ENCODE peak calls at places on chromosomes 12 and 14, in seven cellular contexts. One of them, this sample, is unnamed.

GRCh38 chr12:55816876-55817351 is 610 bp downstream of the SARNP start:
- DNase-seq in uterus: no peak
- DNase-seq in right atrium auricular region: no peak
- DNase-seq in left lung: no peak
- DNase-seq in cardiac muscle cell: peak; percentile 25
- DNase-seq in left ventricle myocardium inferior: no peak
- DNase-seq in heart left ventricle: no peak
- DNase-seq in this sample: peak; percentile 29

GRCh38 chr14:99412122-99413061 is 68.3 kb downstream of the SETD3 start:
- DNase-seq in uterus: no peak
- DNase-seq in right atrium auricular region: no peak
- DNase-seq in left lung: no peak
- DNase-seq in cardiac muscle cell: peak; percentile 18
- DNase-seq in left ventricle myocardium inferior: no peak
- DNase-seq in heart left ventricle: no peak
- DNase-seq in this sample: no peak

GRCh38 chr12:27620121-27620520 is 76.1 kb upstream of the REP15 start:
- DNase-seq in uterus: no peak
- DNase-seq in right atrium auricular region: no peak
- DNase-seq in left lung: no peak
- DNase-seq in cardiac muscle cell: no peak
- DNase-seq in left ventricle myocardium inferior: no peak
- DNase-seq in heart left ventricle: no peak
- DNase-seq in this sample: no peak

GRCh38 chr12:93762912-93763311 is 85.7 kb downstream of the CRADD start:
- DNase-seq in uterus: no peak
- DNase-seq in right atrium auricular region: no peak
- DNase-seq in left lung: no peak
- DNase-seq in cardiac muscle cell: peak; percentile 71
- DNase-seq in left ventricle myocardium inferior: no peak
- DNase-seq in heart left ventricle: no peak
- DNase-seq in this sample: no peak

GRCh38 chr14:32298346-32298745 is 30.8 kb upstream of the AKAP6 start:
- DNase-seq in uterus: no peak
- DNase-seq in right atrium auricular region: no peak
- DNase-seq in left lung: no peak
- DNase-seq in cardiac muscle cell: no peak
- DNase-seq in left ventricle myocardium inferior: no peak
- DNase-seq in heart left ventricle: no peak
- DNase-seq in this sample: no peak

GRCh38 chr14:23364604-23365352 is at the start of gene EFS:
- DNase-seq in uterus: peak; percentile 49
- DNase-seq in right atrium auricular region: no peak
- DNase-seq in left lung: peak; percentile 80
- DNase-seq in cardiac muscle cell: no peak
- DNase-seq in left ventricle myocardium inferior: peak; percentile 69
- DNase-seq in heart left ventricle: peak; percentile 59
- DNase-seq in this sample: peak; percentile 14

GRCh38 chr14:30990766-30991165 is 34.7 kb upstream of the AP4S1 start:
- DNase-seq in uterus: no peak
- DNase-seq in right atrium auricular region: no peak
- DNase-seq in left lung: no peak
- DNase-seq in cardiac muscle cell: no peak
- DNase-seq in left ventricle myocardium inferior: no peak
- DNase-seq in heart left ventricle: no peak
- DNase-seq in this sample: no peak

GRCh38 chr12:132392389-132393244 is 63.2 kb upstream of the GALNT9 start:
- DNase-seq in uterus: no peak
- DNase-seq in right atrium auricular region: no peak
- DNase-seq in left lung: no peak
- DNase-seq in cardiac muscle cell: no peak
- DNase-seq in left ventricle myocardium inferior: no peak
- DNase-seq in heart left ventricle: peak; percentile 11
- DNase-seq in this sample: no peak

GRCh38 chr14:57364659-57365450 is 25.5 kb upstream of the NAA30 start:
- DNase-seq in uterus: no peak
- DNase-seq in right atrium auricular region: no peak
- DNase-seq in left lung: no peak
- DNase-seq in cardiac muscle cell: no peak
- DNase-seq in left ventricle myocardium inferior: no peak
- DNase-seq in heart left ventricle: no peak
- DNase-seq in this sample: no peak

GRCh38 chr12:111757361-111758119 is 9.2 kb upstream of the ALDH2 start:
- DNase-seq in uterus: no peak
- DNase-seq in right atrium auricular region: peak; percentile 67
- DNase-seq in left lung: peak; percentile 82
- DNase-seq in cardiac muscle cell: no peak
- DNase-seq in left ventricle myocardium inferior: peak; percentile 46
- DNase-seq in heart left ventricle: peak; percentile 72
- DNase-seq in this sample: no peak

GRCh38 chr12:122200541-122201175 is 2.9 kb upstream of the B3GNT4 start:
- DNase-seq in uterus: no peak
- DNase-seq in right atrium auricular region: no peak
- DNase-seq in left lung: no peak
- DNase-seq in cardiac muscle cell: peak; percentile 19
- DNase-seq in left ventricle myocardium inferior: no peak
- DNase-seq in heart left ventricle: no peak
- DNase-seq in this sample: no peak

GRCh38 chr12:41185946-41186345 is 2.2 kb upstream of the PDZRN4 start:
- DNase-seq in uterus: no peak
- DNase-seq in right atrium auricular region: no peak
- DNase-seq in left lung: no peak
- DNase-seq in cardiac muscle cell: no peak
- DNase-seq in left ventricle myocardium inferior: no peak
- DNase-seq in heart left ventricle: no peak
- DNase-seq in this sample: no peak

GRCh38 chr14:72946491-72946890 is 20.2 kb downstream of the DCAF4 start:
- DNase-seq in uterus: no peak
- DNase-seq in right atrium auricular region: no peak
- DNase-seq in left lung: no peak
- DNase-seq in cardiac muscle cell: no peak
- DNase-seq in left ventricle myocardium inferior: no peak
- DNase-seq in heart left ventricle: no peak
- DNase-seq in this sample: no peak

GRCh38 chr12:116614194-116614885 is 55.2 kb downstream of the MAP1LC3B2 start:
- DNase-seq in uterus: no peak
- DNase-seq in right atrium auricular region: no peak
- DNase-seq in left lung: no peak
- DNase-seq in cardiac muscle cell: no peak
- DNase-seq in left ventricle myocardium inferior: no peak
- DNase-seq in heart left ventricle: no peak
- DNase-seq in this sample: no peak

GRCh38 chr12:227923-228845 is 14.2 kb upstream of the SLC6A12 start:
- DNase-seq in uterus: no peak
- DNase-seq in right atrium auricular region: no peak
- DNase-seq in left lung: no peak
- DNase-seq in cardiac muscle cell: no peak
- DNase-seq in left ventricle myocardium inferior: no peak
- DNase-seq in heart left ventricle: no peak
- DNase-seq in this sample: no peak

GRCh38 chr12:70646850-70647249 is 9.6 kb upstream of the PTPRB start:
- DNase-seq in uterus: no peak
- DNase-seq in right atrium auricular region: no peak
- DNase-seq in left lung: no peak
- DNase-seq in cardiac muscle cell: no peak
- DNase-seq in left ventricle myocardium inferior: no peak
- DNase-seq in heart left ventricle: no peak
- DNase-seq in this sample: no peak

GRCh38 chr14:76922599-76922998 is 96.4 kb downstream of the LRRC74A start:
- DNase-seq in uterus: no peak
- DNase-seq in right atrium auricular region: no peak
- DNase-seq in left lung: no peak
- DNase-seq in cardiac muscle cell: no peak
- DNase-seq in left ventricle myocardium inferior: no peak
- DNase-seq in heart left ventricle: no peak
- DNase-seq in this sample: peak; percentile 64

GRCh38 chr14:100604126-100604501 is 16.9 kb upstream of the BEGAIN start:
- DNase-seq in uterus: no peak
- DNase-seq in right atrium auricular region: no peak
- DNase-seq in left lung: no peak
- DNase-seq in cardiac muscle cell: no peak
- DNase-seq in left ventricle myocardium inferior: no peak
- DNase-seq in heart left ventricle: peak; percentile 10
- DNase-seq in this sample: no peak

GRCh38 chr14:100634026-100634425 is 46.8 kb upstream of the BEGAIN start:
- DNase-seq in uterus: no peak
- DNase-seq in right atrium auricular region: no peak
- DNase-seq in left lung: peak; percentile 54
- DNase-seq in cardiac muscle cell: no peak
- DNase-seq in left ventricle myocardium inferior: no peak
- DNase-seq in heart left ventricle: peak; percentile 9
- DNase-seq in this sample: no peak

GRCh38 chr14:20613094-20614037 is 22.2 kb upstream of the RNASE12 start:
- DNase-seq in uterus: peak; percentile 88
- DNase-seq in right atrium auricular region: peak; percentile 85
- DNase-seq in left lung: peak; percentile 89
- DNase-seq in cardiac muscle cell: peak; percentile 89
- DNase-seq in left ventricle myocardium inferior: peak; percentile 67
- DNase-seq in heart left ventricle: peak; percentile 84
- DNase-seq in this sample: peak; percentile 99

GRCh38 chr12:41096797-41097196 is 91.3 kb upstream of the PDZRN4 start:
- DNase-seq in uterus: no peak
- DNase-seq in right atrium auricular region: no peak
- DNase-seq in left lung: no peak
- DNase-seq in cardiac muscle cell: no peak
- DNase-seq in left ventricle myocardium inferior: no peak
- DNase-seq in heart left ventricle: no peak
- DNase-seq in this sample: no peak

GRCh38 chr14:31858868-31859267 is 218.2 kb upstream of the ARHGAP5 start:
- DNase-seq in uterus: no peak
- DNase-seq in right atrium auricular region: no peak
- DNase-seq in left lung: no peak
- DNase-seq in cardiac muscle cell: no peak
- DNase-seq in left ventricle myocardium inferior: no peak
- DNase-seq in heart left ventricle: no peak
- DNase-seq in this sample: no peak

GRCh38 chr14:40485688-40486087 is 1053.5 kb upstream of the FBXO33 start:
- DNase-seq in uterus: no peak
- DNase-seq in right atrium auricular region: no peak
- DNase-seq in left lung: no peak
- DNase-seq in cardiac muscle cell: no peak
- DNase-seq in left ventricle myocardium inferior: no peak
- DNase-seq in heart left ventricle: no peak
- DNase-seq in this sample: no peak

GRCh38 chr14:22699801-22700564 is 55.8 kb upstream of the OR6J1 start:
- DNase-seq in uterus: no peak
- DNase-seq in right atrium auricular region: no peak
- DNase-seq in left lung: no peak
- DNase-seq in cardiac muscle cell: no peak
- DNase-seq in left ventricle myocardium inferior: no peak
- DNase-seq in heart left ventricle: no peak
- DNase-seq in this sample: no peak

GRCh38 chr14:23182372-23183014 is 967 bp downstream of the SLC7A8 start:
- DNase-seq in uterus: peak; percentile 71
- DNase-seq in right atrium auricular region: no peak
- DNase-seq in left lung: peak; percentile 87
- DNase-seq in cardiac muscle cell: peak; percentile 61
- DNase-seq in left ventricle myocardium inferior: no peak
- DNase-seq in heart left ventricle: peak; percentile 42
- DNase-seq in this sample: no peak

GRCh38 chr14:89221109-89221508 is 195.9 kb downstream of the FOXN3 start:
- DNase-seq in uterus: no peak
- DNase-seq in right atrium auricular region: no peak
- DNase-seq in left lung: no peak
- DNase-seq in cardiac muscle cell: no peak
- DNase-seq in left ventricle myocardium inferior: no peak
- DNase-seq in heart left ventricle: no peak
- DNase-seq in this sample: peak; percentile 9

GRCh38 chr12:1929241-1929984 is 11.0 kb upstream of the CACNA2D4 start:
- DNase-seq in uterus: no peak
- DNase-seq in right atrium auricular region: peak; percentile 4
- DNase-seq in left lung: no peak
- DNase-seq in cardiac muscle cell: no peak
- DNase-seq in left ventricle myocardium inferior: no peak
- DNase-seq in heart left ventricle: no peak
- DNase-seq in this sample: no peak
- H3K4me1 ChIP-seq in uterus: peaks cover 20% of the 10 kb centered on the region
- H3K4me1 ChIP-seq in right atrium auricular region: no peaks in the 10 kb centered on the region
- H3K4me1 ChIP-seq in left lung: no peaks in the 10 kb centered on the region
- H3K4me1 ChIP-seq in cardiac muscle cell: peaks cover 16% of the 10 kb centered on the region
- H3K4me1 ChIP-seq in left ventricle myocardium inferior: peaks cover 68% of the 10 kb centered on the region
- H3K4me1 ChIP-seq in heart left ventricle: peaks cover 16% of the 10 kb centered on the region
- H3K4me1 ChIP-seq in this sample: peaks cover 9% of the 10 kb centered on the region

DNA sequence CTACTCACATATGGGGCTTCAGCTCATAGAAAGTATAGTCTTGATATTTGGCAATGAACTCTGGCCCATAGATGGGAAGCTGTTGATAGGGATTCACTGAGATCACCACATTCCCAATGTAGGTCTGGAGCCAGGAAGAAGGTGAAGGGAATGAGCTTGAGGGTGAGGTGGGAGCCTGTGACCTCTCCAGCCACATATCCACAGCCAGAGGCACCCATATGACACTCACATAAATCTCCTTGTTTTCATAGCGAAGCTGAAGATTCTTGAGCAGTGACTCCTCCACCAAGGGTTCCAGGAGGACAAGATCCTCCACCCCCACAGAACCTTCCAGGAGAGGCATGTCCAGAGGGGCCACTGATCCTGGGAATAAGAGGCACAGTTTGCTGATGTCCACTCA is 1.9 kb downstream of the MYO1A start:
- DNase-seq in uterus: no peak
- DNase-seq in right atrium auricular region: no peak
- DNase-seq in left lung: no peak
- DNase-seq in cardiac muscle cell: no peak
- DNase-seq in left ventricle myocardium inferior: no peak
- DNase-seq in heart left ventricle: no peak
- DNase-seq in this sample: no peak
- H3K27ac ChIP-seq in uterus: no peak overlapping the region
- H3K27ac ChIP-seq in right atrium auricular region: no peak overlapping the region
- H3K27ac ChIP-seq in left lung: no peak overlapping the region
- H3K27ac ChIP-seq in cardiac muscle cell: no peak overlapping the region
- H3K27ac ChIP-seq in left ventricle myocardium inferior: no peak overlapping the region
- H3K27ac ChIP-seq in heart left ventricle: no peak overlapping the region
- H3K27ac ChIP-seq in this sample: no peak overlapping the region

GRCh38 chr14:81855007-81855406 is 321.4 kb upstream of the SEL1L start:
- DNase-seq in uterus: no peak
- DNase-seq in right atrium auricular region: no peak
- DNase-seq in left lung: no peak
- DNase-seq in cardiac muscle cell: no peak
- DNase-seq in left ventricle myocardium inferior: no peak
- DNase-seq in heart left ventricle: no peak
- DNase-seq in this sample: no peak
- H3K9me3 ChIP-seq in uterus: no peaks in the 10 kb centered on the region
- H3K9me3 ChIP-seq in right atrium auricular region: no peaks in the 10 kb centered on the region
- H3K9me3 ChIP-seq in left lung: peaks cover 57% of the 10 kb centered on the region
- H3K9me3 ChIP-seq in cardiac muscle cell: no peaks in the 10 kb centered on the region
- H3K9me3 ChIP-seq in left ventricle myocardium inferior: peaks cover 53% of the 10 kb centered on the region
- H3K9me3 ChIP-seq in heart left ventricle: no peaks in the 10 kb centered on the region
- H3K9me3 ChIP-seq in this sample: peaks cover 12% of the 10 kb centered on the region

DNA sequence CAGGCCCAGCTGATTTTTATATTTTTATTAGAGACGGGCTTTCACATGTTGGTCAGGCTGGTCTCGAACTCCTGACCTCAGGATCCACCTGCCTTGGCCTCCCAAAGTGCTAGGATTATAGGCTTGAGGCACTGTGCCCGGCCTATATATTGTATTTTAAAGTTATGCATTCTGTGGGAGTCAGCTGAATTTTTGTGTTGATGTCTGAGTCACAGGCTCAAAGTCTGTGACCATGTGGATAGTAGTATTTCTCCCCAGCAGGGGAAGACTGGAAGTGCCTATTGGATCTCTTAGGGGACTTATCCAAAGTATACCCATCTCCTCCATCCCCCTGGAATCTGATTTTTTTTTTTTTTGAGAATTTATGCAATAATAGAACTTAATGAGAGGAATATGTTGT is 43.8 kb upstream of the ATF1 start:
- DNase-seq in uterus: no peak
- DNase-seq in right atrium auricular region: no peak
- DNase-seq in left lung: no peak
- DNase-seq in cardiac muscle cell: no peak
- DNase-seq in left ventricle myocardium inferior: no peak
- DNase-seq in heart left ventricle: no peak
- DNase-seq in this sample: no peak
- H3K4me1 ChIP-seq in uterus: no peaks in the 10 kb centered on the region
- H3K4me1 ChIP-seq in right atrium auricular region: no peaks in the 10 kb centered on the region
- H3K4me1 ChIP-seq in left lung: no peaks in the 10 kb centered on the region
- H3K4me1 ChIP-seq in cardiac muscle cell: no peaks in the 10 kb centered on the region
- H3K4me1 ChIP-seq in left ventricle myocardium inferior: peaks cover 18% of the 10 kb centered on the region
- H3K4me1 ChIP-seq in heart left ventricle: no peaks in the 10 kb centered on the region
- H3K4me1 ChIP-seq in this sample: peaks cover 3% of the 10 kb centered on the region